ENCODE peak calls at places on chromosomes 2 and 18, in six cellular contexts. D, F, Z, A, H and B are unnamed samples. For H3K4me1, the result is how much of the 10 kb centered on the place peaks cover.

GRCh38 chr2:130807659-130808385 is 28.9 kb upstream of the ARHGEF4 start:
- DNase-seq in D (peak), F (peak), Z (no peak), A (no peak), H (no peak), B (no peak)

GRCh38 chr2:46873632-46874068 is 42.0 kb downstream of the MCFD2 start:
- DNase-seq in D (peak), F (no peak), Z (peak), A (peak), H (peak), B (no peak)

GRCh38 chr18:2958819-2959298 is 54.1 kb downstream of the LPIN2 start:
- DNase-seq in D (no peak), F (no peak), Z (no peak), A (peak), H (no peak), B (peak)

GRCh38 chr18:39618265-39619003 is 2052.8 kb upstream of the CELF4 start:
- DNase-seq in D (no peak), F (no peak), Z (no peak), A (no peak), H (no peak), B (no peak)

GRCh38 chr18:44725300-44726096 is 44.8 kb downstream of the SETBP1 start:
- DNase-seq in D (peak), F (peak), Z (peak), A (peak), H (no peak), B (peak)

GRCh38 chr2:194271283-194271961 is 1385.6 kb upstream of the SLC39A10 start:
- DNase-seq in D (no peak), F (no peak), Z (no peak), A (no peak), H (no peak), B (no peak)

GRCh38 chr2:218992703-218993344 is 398 bp downstream of the CRYBA2 start:
- DNase-seq in D (no peak), F (no peak), Z (peak), A (no peak), H (no peak), B (no peak)

GRCh38 chr2:239502430-239503221 is 101.8 kb upstream of the HDAC4 start:
- DNase-seq in D (no peak), F (no peak), Z (no peak), A (no peak), H (no peak), B (no peak)

GRCh38 chr18:74689251-74689650 is 91.6 kb downstream of the ZNF407 start:
- DNase-seq in D (no peak), F (no peak), Z (no peak), A (no peak), H (no peak), B (no peak)

GRCh38 chr2:104936504-104936903 is 82.6 kb downstream of the POU3F3 start:
- DNase-seq in D (no peak), F (no peak), Z (no peak), A (no peak), H (no peak), B (no peak)

GRCh38 chr2:35292269-35292668 is 1063.3 kb upstream of the CRIM1 start:
- DNase-seq in D (no peak), F (no peak), Z (no peak), A (no peak), H (no peak), B (no peak)

GRCh38 chr2:126979604-126980003 is 80.9 kb downstream of the TEX51 start:
- DNase-seq in D (no peak), F (no peak), Z (no peak), A (no peak), H (no peak), B (no peak)

GRCh38 chr2:113272463-113272862 is 6.3 kb downstream of the PAX8 start:
- DNase-seq in D (no peak), F (no peak), Z (no peak), A (no peak), H (no peak), B (no peak)

GRCh38 chr2:60882971-60883753 is 1.8 kb downstream of the REL start:
- DNase-seq in D (peak), F (peak), Z (peak), A (no peak), H (no peak), B (peak)

GRCh38 chr2:241852981-241853631 is 5.6 kb downstream of the PDCD1 start:
- DNase-seq in D (no peak), F (peak), Z (peak), A (peak), H (no peak), B (no peak)

GRCh38 chr2:77054938-77055337 is 467.2 kb downstream of the LRRTM4 start:
- DNase-seq in D (no peak), F (no peak), Z (no peak), A (no peak), H (no peak), B (no peak)

GRCh38 chr2:84946204-84947009 is 24.6 kb upstream of the KCMF1 start:
- DNase-seq in D (peak), F (peak), Z (no peak), A (no peak), H (no peak), B (peak)

GRCh38 chr2:103809946-103810345 is 1044.0 kb upstream of the POU3F3 start:
- DNase-seq in D (no peak), F (no peak), Z (no peak), A (no peak), H (no peak), B (no peak)

GRCh38 chr2:107322406-107322805 is 436.4 kb upstream of the ST6GAL2 start:
- DNase-seq in D (no peak), F (no peak), Z (no peak), A (no peak), H (no peak), B (no peak)

GRCh38 chr2:10201201-10201600 is 78.7 kb downstream of the RRM2 start:
- DNase-seq in D (no peak), F (no peak), Z (no peak), A (no peak), H (no peak), B (no peak)

GRCh38 chr2:148524519-148524919 is 120.0 kb upstream of the EPC2 start:
- DNase-seq in D (no peak), F (no peak), Z (no peak), A (no peak), H (no peak), B (peak)

GRCh38 chr2:209367091-209367747 is 56.6 kb upstream of the MAP2 start:
- DNase-seq in D (peak), F (no peak), Z (no peak), A (no peak), H (no peak), B (no peak)

GRCh38 chr2:96929245-96929925 is 57.0 kb downstream of the FAM178B start:
- DNase-seq in D (no peak), F (no peak), Z (no peak), A (no peak), H (no peak), B (no peak)

GRCh38 chr2:96926236-96926635 is 56.4 kb upstream of the SEMA4C start:
- DNase-seq in D (no peak), F (no peak), Z (no peak), A (no peak), H (no peak), B (no peak)

GRCh38 chr2:96926791-96927190 is 56.9 kb upstream of the SEMA4C start:
- DNase-seq in D (no peak), F (no peak), Z (no peak), A (peak), H (no peak), B (no peak)

GRCh38 chr2:96927420-96928171 is 57.7 kb upstream of the SEMA4C start:
- DNase-seq in D (peak), F (no peak), Z (no peak), A (peak), H (no peak), B (no peak)

DNA sequence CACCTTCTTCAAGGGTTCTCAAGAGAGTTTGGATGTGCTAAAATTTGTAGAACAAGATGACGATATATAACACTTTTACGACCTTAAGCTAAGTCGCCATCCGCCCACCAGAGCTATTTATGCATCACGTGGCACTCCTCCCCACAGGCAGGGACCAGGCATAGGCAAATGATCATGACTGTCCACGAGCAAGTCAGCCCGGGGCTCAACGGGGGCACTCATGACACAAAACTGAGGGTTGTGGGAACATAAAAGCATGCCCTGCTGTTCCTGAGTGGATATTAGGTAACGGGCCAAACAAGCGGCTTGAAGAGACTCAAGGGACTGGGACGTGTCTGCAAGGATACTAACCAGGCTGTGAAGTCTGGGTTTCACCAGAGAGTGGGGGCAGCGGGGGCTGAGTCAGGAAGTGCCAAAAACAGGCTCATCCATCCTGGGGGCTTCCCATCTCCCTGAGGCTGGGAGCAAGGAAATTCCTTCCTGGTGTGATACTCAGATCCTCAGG is 58.1 kb downstream of the FAM178B start:
- DNase-seq in D (peak), F (no peak), Z (no peak), A (peak), H (no peak), B (no peak)
- H3K4me3 ChIP-seq in D (peak), F (no peak), Z (peak), A (peak), H (peak), B (no peak)

GRCh38 chr2:68791914-68792313 is 57.3 kb downstream of the ARHGAP25 start:
- DNase-seq in D (peak), F (no peak), Z (no peak), A (no peak), H (no peak), B (no peak)
- H3K4me1 ChIP-seq in D (under half), F (half or more), Z (under half), A (under half), H (under half), B (half or more)

GRCh38 chr2:197673142-197673541 is 2.2 kb downstream of the RFTN2 start:
- DNase-seq in D (no peak), F (no peak), Z (no peak), A (no peak), H (no peak), B (no peak)
- H3K4me3 ChIP-seq in D (no peak), F (no peak), Z (peak), A (no peak), H (no peak), B (no peak)

GRCh38 chr2:20670315-20671035 is 3.5 kb downstream of the GDF7 start:
- DNase-seq in D (no peak), F (no peak), Z (no peak), A (no peak), H (no peak), B (no peak)

GRCh38 chr2:20671036-20671735 is 4.2 kb downstream of the GDF7 start:
- DNase-seq in D (no peak), F (no peak), Z (no peak), A (no peak), H (no peak), B (no peak)

GRCh38 chr2:20669609-20670314 is 2.8 kb downstream of the GDF7 start:
- DNase-seq in D (no peak), F (no peak), Z (no peak), A (no peak), H (no peak), B (no peak)

GRCh38 chr2:20672191-20672951 is 5.4 kb downstream of the GDF7 start:
- DNase-seq in D (no peak), F (no peak), Z (no peak), A (no peak), H (no peak), B (no peak)

DNA sequence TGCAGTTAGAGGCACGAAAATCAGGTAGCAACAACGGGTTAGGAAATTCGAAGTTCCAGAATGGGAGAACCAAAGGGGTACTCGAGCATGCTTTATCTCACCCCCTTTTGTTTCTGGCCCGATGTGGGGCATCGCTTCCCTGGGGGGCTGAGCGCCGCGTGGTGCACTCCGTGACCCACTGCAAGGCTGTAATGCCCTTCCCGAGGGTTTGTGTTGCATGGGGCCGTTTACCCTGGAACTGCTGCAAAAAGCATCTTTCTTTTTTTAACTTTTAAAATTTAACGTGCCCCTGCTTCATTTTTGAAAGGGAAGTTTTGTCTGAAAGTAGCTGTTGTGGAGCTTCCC is 4.8 kb downstream of the GDF7 start:
- DNase-seq in D (no peak), F (no peak), Z (no peak), A (no peak), H (no peak), B (no peak)
- H3K4me1 ChIP-seq in D (under half), F (under half), Z (under half), A (under half), H (under half), B (under half)

GRCh38 chr2:233418761-233419625 is 64.7 kb downstream of the DGKD start:
- DNase-seq in D (no peak), F (peak), Z (peak), A (peak), H (peak), B (peak)
- H3K4me3 ChIP-seq in D (no peak), F (peak), Z (peak), A (no peak), H (peak), B (peak)

GRCh38 chr18:11857177-11857887 is 6.1 kb downstream of the CHMP1B start:
- DNase-seq in D (peak), F (no peak), Z (peak), A (peak), H (peak), B (no peak)
- H3K4me1 ChIP-seq in D (under half), F (under half), Z (under half), A (under half), H (under half), B (under half)

GRCh38 chr18:58847383-58848071 is 17.1 kb upstream of the ZNF532 start:
- DNase-seq in D (no peak), F (no peak), Z (no peak), A (no peak), H (no peak), B (no peak)
- H3K4me3 ChIP-seq in D (no peak), F (no peak), Z (no peak), A (no peak), H (peak), B (no peak)

GRCh38 chr2:133414486-133415209 is 153.6 kb downstream of the NCKAP5 start:
- DNase-seq in D (no peak), F (no peak), Z (no peak), A (no peak), H (no peak), B (no peak)
- H3K4me1 ChIP-seq in D (under half), F (under half), Z (under half), A (under half), H (under half), B (under half)

GRCh38 chr2:200383380-200384110 is 77.1 kb downstream of the SPATS2L start:
- DNase-seq in D (peak), F (no peak), Z (no peak), A (no peak), H (no peak), B (peak)
- H3K4me3 ChIP-seq in D (no peak), F (peak), Z (peak), A (no peak), H (no peak), B (peak)